ENCODE peak calls at places on chromosome 11, in ten cellular contexts. I is stimulated activated CD8-positive, alpha-beta memory T cell treated with anti-CD3 and anti-CD28 coated beads, Interleukin-2, amount 100 ng/mL, for 1 hour; W is activated CD4-positive, alpha-beta T cell treated with anti-CD3 and anti-CD28 coated beads for 24 hours; D is ELR; A is NCI-H2227 treated with DMSO at 0.1 percent for 48 hours; M is AG04450; G is psoas muscle; F is T-cell; U is osteocyte; K is effector memory CD4-positive, alpha-beta T cell. X is an unnamed sample.

GRCh38 chr11:71197096-71197495 is 55.3 kb downstream of the SHANK2 start:
- DNase-seq in I (no peak), W (no peak), D (no peak), A (no peak), M (no peak), G (no peak), F (no peak), U (no peak), K (no peak), X (no peak)

GRCh38 chr11:45879803-45880685 is 5.4 kb upstream of the MAPK8IP1 start:
- DNase-seq in I (no peak), W (no peak), D (peak; percentile 75), A (peak; percentile 38), M (no peak), G (no peak), F (no peak), U (no peak), K (no peak), X (no peak)

GRCh38 chr11:126347751-126348628 is 7.5 kb upstream of the ST3GAL4 start:
- DNase-seq in I (no peak), W (no peak), D (no peak), A (no peak), M (no peak), G (no peak), F (no peak), U (no peak), K (no peak), X (no peak)

GRCh38 chr11:35992551-35992950 is 48.7 kb downstream of the LDLRAD3 start:
- DNase-seq in I (no peak), W (no peak), D (no peak), A (no peak), M (no peak), G (no peak), F (no peak), U (no peak), K (no peak), X (no peak)

GRCh38 chr11:130434521-130435223 is 6.3 kb upstream of the ADAMTS8 start:
- DNase-seq in I (peak; percentile 51), W (peak; percentile 58), D (peak; percentile 81), A (peak; percentile 76), M (no peak), G (peak; percentile 68), F (peak; percentile 52), U (no peak), K (peak; percentile 31), X (no peak)

GRCh38 chr11:72336163-72336562 is 92.2 kb upstream of the PHOX2A start:
- DNase-seq in I (no peak), W (no peak), D (no peak), A (no peak), M (no peak), G (no peak), F (no peak), U (no peak), K (no peak), X (no peak)

GRCh38 chr11:11020747-11021149 is 162.9 kb upstream of the ZBED5 start:
- DNase-seq in I (no peak), W (no peak), D (peak; percentile 9), A (no peak), M (no peak), G (no peak), F (no peak), U (no peak), K (no peak), X (no peak)

GRCh38 chr11:134988495-134988894 is 576.5 kb upstream of the B3GAT1 start:
- DNase-seq in I (no peak), W (no peak), D (no peak), A (no peak), M (no peak), G (no peak), F (no peak), U (no peak), K (no peak), X (no peak)

GRCh38 chr11:57294225-57295131 is 30.3 kb downstream of the TNKS1BP1 start:
- DNase-seq in I (no peak), W (no peak), D (no peak), A (peak; percentile 13), M (no peak), G (no peak), F (no peak), U (no peak), K (no peak), X (no peak)

GRCh38 chr11:107203656-107204055 is 185.4 kb upstream of the GUCY1A2 start:
- DNase-seq in I (no peak), W (no peak), D (no peak), A (peak; percentile 2), M (no peak), G (no peak), F (no peak), U (no peak), K (no peak), X (no peak)

GRCh38 chr11:96337541-96338530 is 5.2 kb downstream of the MAML2 start:
- DNase-seq in I (no peak), W (peak; percentile 39), D (no peak), A (no peak), M (no peak), G (no peak), F (no peak), U (no peak), K (no peak), X (no peak)